ENCODE peak calls at places on chromosomes 11 and 22, in four cellular contexts. One of them, this sample, is unnamed. For H3K4me1, the result is how much of the 10 kb centered on the place peaks cover.

GRCh38 chr11:120226714-120227113 is 13.2 kb upstream of the POU2F3 start:
- DNase-seq in fibroblast of lung: no peak
- DNase-seq in NT2/D1: no peak
- DNase-seq in stomach: no peak
- DNase-seq in this sample: no peak

GRCh38 chr11:79809487-79809886 is 368.7 kb upstream of the TENM4 start:
- DNase-seq in fibroblast of lung: no peak
- DNase-seq in NT2/D1: no peak
- DNase-seq in stomach: no peak
- DNase-seq in this sample: no peak

GRCh38 chr22:27761652-27762051 is 39.9 kb downstream of the MN1 start:
- DNase-seq in fibroblast of lung: no peak
- DNase-seq in NT2/D1: no peak
- DNase-seq in stomach: no peak
- DNase-seq in this sample: no peak

GRCh38 chr11:3200388-3201111 is 18.1 kb downstream of the MRGPRG start:
- DNase-seq in fibroblast of lung: no peak
- DNase-seq in NT2/D1: no peak
- DNase-seq in stomach: no peak
- DNase-seq in this sample: no peak

GRCh38 chr11:69442807-69443137 is 38.7 kb upstream of the LINC01488 start:
- DNase-seq in fibroblast of lung: peak
- DNase-seq in NT2/D1: no peak
- DNase-seq in stomach: no peak
- DNase-seq in this sample: peak

GRCh38 chr11:1458340-1459218 is 28.0 kb downstream of the MOB2 start:
- DNase-seq in fibroblast of lung: peak
- DNase-seq in NT2/D1: no peak
- DNase-seq in stomach: peak
- DNase-seq in this sample: no peak

GRCh38 chr22:27601195-27601594 is 200.4 kb downstream of the MN1 start:
- DNase-seq in fibroblast of lung: peak
- DNase-seq in NT2/D1: no peak
- DNase-seq in stomach: no peak
- DNase-seq in this sample: no peak

GRCh38 chr11:57699813-57700212 is 12.2 kb downstream of the MED19 start:
- DNase-seq in fibroblast of lung: no peak
- DNase-seq in NT2/D1: no peak
- DNase-seq in stomach: no peak
- DNase-seq in this sample: no peak

GRCh38 chr22:37904572-37905533 is 1.2 kb upstream of the MICALL1 start:
- DNase-seq in fibroblast of lung: peak
- DNase-seq in NT2/D1: no peak
- DNase-seq in stomach: peak
- DNase-seq in this sample: peak

GRCh38 chr11:94597896-94598295 is 30.7 kb downstream of the PIWIL4 start:
- DNase-seq in fibroblast of lung: peak
- DNase-seq in NT2/D1: no peak
- DNase-seq in stomach: peak
- DNase-seq in this sample: no peak

GRCh38 chr22:33104192-33104591 is 46.0 kb upstream of the SYN3 start:
- DNase-seq in fibroblast of lung: no peak
- DNase-seq in NT2/D1: no peak
- DNase-seq in stomach: no peak
- DNase-seq in this sample: no peak

GRCh38 chr11:57482782-57483569 is 22.6 kb downstream of the RTN4RL2 start:
- DNase-seq in fibroblast of lung: no peak
- DNase-seq in NT2/D1: no peak
- DNase-seq in stomach: peak
- DNase-seq in this sample: no peak

GRCh38 chr11:76626266-76626665 is 44.3 kb downstream of the LRRC32 start:
- DNase-seq in fibroblast of lung: no peak
- DNase-seq in NT2/D1: no peak
- DNase-seq in stomach: no peak
- DNase-seq in this sample: no peak

GRCh38 chr11:44814881-44815592 is 88.3 kb downstream of the TSPAN18 start:
- DNase-seq in fibroblast of lung: peak
- DNase-seq in NT2/D1: no peak
- DNase-seq in stomach: no peak
- DNase-seq in this sample: no peak

GRCh38 chr11:22371188-22371587 is 33.0 kb downstream of the SLC17A6 start:
- DNase-seq in fibroblast of lung: no peak
- DNase-seq in NT2/D1: peak
- DNase-seq in stomach: no peak
- DNase-seq in this sample: no peak

GRCh38 chr11:73167555-73167954 is 25.4 kb upstream of the FCHSD2 start:
- DNase-seq in fibroblast of lung: no peak
- DNase-seq in NT2/D1: no peak
- DNase-seq in stomach: no peak
- DNase-seq in this sample: no peak

GRCh38 chr22:45831394-45831793 is 145.6 kb downstream of the WNT7B start:
- DNase-seq in fibroblast of lung: peak
- DNase-seq in NT2/D1: no peak
- DNase-seq in stomach: no peak
- DNase-seq in this sample: no peak

GRCh38 chr11:87150936-87151335 is 113.2 kb downstream of the TMEM135 start:
- DNase-seq in fibroblast of lung: peak
- DNase-seq in NT2/D1: no peak
- DNase-seq in stomach: no peak
- DNase-seq in this sample: peak

GRCh38 chr11:13098067-13098466 is 89.0 kb downstream of the RASSF10 start:
- DNase-seq in fibroblast of lung: no peak
- DNase-seq in NT2/D1: no peak
- DNase-seq in stomach: no peak
- DNase-seq in this sample: peak

GRCh38 chr22:39248254-39248653 is 3.5 kb upstream of the PDGFB start:
- DNase-seq in fibroblast of lung: peak
- DNase-seq in NT2/D1: no peak
- DNase-seq in stomach: no peak
- DNase-seq in this sample: no peak

GRCh38 chr11:132032555-132032954 is 662.1 kb downstream of the NTM start:
- DNase-seq in fibroblast of lung: peak
- DNase-seq in NT2/D1: no peak
- DNase-seq in stomach: no peak
- DNase-seq in this sample: no peak

GRCh38 chr22:23237201-23237798 is 57.0 kb downstream of the BCR start:
- DNase-seq in fibroblast of lung: peak
- DNase-seq in NT2/D1: peak
- DNase-seq in stomach: peak
- DNase-seq in this sample: no peak
- H3K4me1 ChIP-seq in fibroblast of lung: under half
- H3K4me1 ChIP-seq in NT2/D1: under half
- H3K4me1 ChIP-seq in stomach: half or more
- H3K4me1 ChIP-seq in this sample: half or more

GRCh38 chr22:23178512-23179254 is 1.6 kb upstream of the BCR start:
- DNase-seq in fibroblast of lung: peak
- DNase-seq in NT2/D1: peak
- DNase-seq in stomach: peak
- DNase-seq in this sample: peak
- H3K4me3 ChIP-seq in fibroblast of lung: no peak
- H3K4me3 ChIP-seq in NT2/D1: no peak
- H3K4me3 ChIP-seq in stomach: no peak
- H3K4me3 ChIP-seq in this sample: no peak

GRCh38 chr11:34671117-34671516 is 50.2 kb downstream of the EHF start:
- DNase-seq in fibroblast of lung: no peak
- DNase-seq in NT2/D1: no peak
- DNase-seq in stomach: no peak
- DNase-seq in this sample: no peak
- H3K4me1 ChIP-seq in fibroblast of lung: under half
- H3K4me1 ChIP-seq in NT2/D1: under half
- H3K4me1 ChIP-seq in stomach: under half
- H3K4me1 ChIP-seq in this sample: under half

DNA sequence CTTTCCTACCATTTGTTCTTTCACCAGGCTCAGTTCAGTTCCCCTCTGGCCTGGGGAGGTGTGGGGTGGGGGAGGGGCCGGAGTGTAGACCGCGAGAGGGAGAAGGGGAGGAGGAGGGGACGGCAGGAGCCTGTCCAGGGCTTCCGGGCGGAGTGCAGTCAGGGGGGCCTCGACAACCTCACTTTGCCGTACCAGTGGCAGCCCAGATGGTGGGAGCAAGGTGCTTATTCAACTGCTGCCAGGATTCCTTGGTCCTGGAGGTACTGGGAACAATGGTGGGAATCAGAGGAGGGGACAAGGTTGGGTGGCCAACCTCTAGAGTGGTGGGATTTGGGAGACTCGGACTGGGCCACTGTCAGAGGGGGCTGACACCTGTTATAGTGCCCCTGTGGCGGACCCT is 1.2 kb downstream of the BACE1 start:
- DNase-seq in fibroblast of lung: no peak
- DNase-seq in NT2/D1: no peak
- DNase-seq in stomach: no peak
- DNase-seq in this sample: no peak
- H3K4me3 ChIP-seq in fibroblast of lung: peak
- H3K4me3 ChIP-seq in NT2/D1: peak
- H3K4me3 ChIP-seq in stomach: peak
- H3K4me3 ChIP-seq in this sample: peak

DNA sequence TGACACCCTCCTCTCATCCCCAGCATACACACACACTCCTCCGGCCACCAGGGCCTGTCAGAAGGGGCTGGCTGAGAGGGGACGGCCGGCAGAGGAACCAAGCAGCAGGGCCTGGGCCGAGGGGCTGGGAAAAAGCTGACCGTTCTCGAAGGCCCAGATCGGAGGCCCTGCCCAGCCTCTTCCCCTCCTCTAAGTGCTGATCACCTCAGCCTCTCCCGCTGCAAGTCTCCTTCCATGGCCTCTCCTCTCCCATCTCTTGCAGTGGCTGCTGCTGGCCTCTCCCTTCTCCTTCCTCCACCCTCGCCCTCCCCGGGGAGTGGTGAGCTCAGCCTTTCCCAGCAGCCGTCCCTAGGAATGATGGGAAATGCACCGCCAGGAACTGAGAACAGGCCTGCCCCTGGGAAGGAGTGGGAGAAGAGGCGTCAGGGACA is 39.6 kb downstream of the ARRB1 start:
- DNase-seq in fibroblast of lung: peak
- DNase-seq in NT2/D1: no peak
- DNase-seq in stomach: peak
- DNase-seq in this sample: no peak
- H3K4me1 ChIP-seq in fibroblast of lung: under half
- H3K4me1 ChIP-seq in NT2/D1: under half
- H3K4me1 ChIP-seq in stomach: half or more
- H3K4me1 ChIP-seq in this sample: under half

DNA sequence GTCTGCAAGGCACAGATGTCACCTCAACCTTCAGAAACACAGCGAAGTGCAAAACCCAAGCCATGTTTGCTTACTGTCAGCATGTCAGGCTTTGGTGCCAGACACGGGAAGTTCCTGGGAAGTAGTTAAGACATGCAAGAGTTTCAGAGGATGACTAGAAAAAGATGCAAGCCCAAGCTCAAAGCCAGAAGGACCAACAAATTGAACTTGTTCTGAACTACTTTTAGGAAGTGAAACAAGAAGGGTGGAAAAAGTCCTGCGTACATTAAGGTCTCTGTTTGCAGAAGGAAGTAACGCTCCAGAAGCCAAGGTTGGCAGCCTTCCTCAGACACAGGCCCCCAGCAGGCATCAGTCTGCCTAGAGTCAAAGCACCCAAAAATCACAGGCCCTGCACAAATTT is 2.6 kb downstream of the AP1B1 start:
- DNase-seq in fibroblast of lung: no peak
- DNase-seq in NT2/D1: no peak
- DNase-seq in stomach: peak
- DNase-seq in this sample: no peak
- H3K4me3 ChIP-seq in fibroblast of lung: no peak
- H3K4me3 ChIP-seq in NT2/D1: no peak
- H3K4me3 ChIP-seq in stomach: no peak
- H3K4me3 ChIP-seq in this sample: no peak

DNA sequence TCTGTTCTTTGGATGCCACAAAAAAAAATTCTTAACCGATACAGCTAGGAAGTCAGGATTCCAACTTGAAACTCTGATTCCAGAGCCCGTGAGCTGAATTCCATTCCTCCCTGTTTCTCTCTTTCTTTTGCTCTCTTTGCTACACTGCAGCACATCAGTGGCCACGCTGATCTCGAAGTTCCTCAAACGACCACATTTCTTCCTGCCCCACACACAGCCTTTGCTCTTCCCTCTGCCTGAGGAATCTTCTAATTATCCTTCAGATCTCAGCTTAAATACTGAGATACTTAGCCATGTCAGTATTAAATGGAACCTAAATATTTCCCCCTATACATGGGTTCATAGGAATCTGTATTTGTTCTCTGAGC is 86.8 kb downstream of the MAML2 start:
- DNase-seq in fibroblast of lung: no peak
- DNase-seq in NT2/D1: no peak
- DNase-seq in stomach: no peak
- DNase-seq in this sample: no peak
- H3K4me1 ChIP-seq in fibroblast of lung: under half
- H3K4me1 ChIP-seq in NT2/D1: under half
- H3K4me1 ChIP-seq in stomach: under half
- H3K4me1 ChIP-seq in this sample: half or more

DNA sequence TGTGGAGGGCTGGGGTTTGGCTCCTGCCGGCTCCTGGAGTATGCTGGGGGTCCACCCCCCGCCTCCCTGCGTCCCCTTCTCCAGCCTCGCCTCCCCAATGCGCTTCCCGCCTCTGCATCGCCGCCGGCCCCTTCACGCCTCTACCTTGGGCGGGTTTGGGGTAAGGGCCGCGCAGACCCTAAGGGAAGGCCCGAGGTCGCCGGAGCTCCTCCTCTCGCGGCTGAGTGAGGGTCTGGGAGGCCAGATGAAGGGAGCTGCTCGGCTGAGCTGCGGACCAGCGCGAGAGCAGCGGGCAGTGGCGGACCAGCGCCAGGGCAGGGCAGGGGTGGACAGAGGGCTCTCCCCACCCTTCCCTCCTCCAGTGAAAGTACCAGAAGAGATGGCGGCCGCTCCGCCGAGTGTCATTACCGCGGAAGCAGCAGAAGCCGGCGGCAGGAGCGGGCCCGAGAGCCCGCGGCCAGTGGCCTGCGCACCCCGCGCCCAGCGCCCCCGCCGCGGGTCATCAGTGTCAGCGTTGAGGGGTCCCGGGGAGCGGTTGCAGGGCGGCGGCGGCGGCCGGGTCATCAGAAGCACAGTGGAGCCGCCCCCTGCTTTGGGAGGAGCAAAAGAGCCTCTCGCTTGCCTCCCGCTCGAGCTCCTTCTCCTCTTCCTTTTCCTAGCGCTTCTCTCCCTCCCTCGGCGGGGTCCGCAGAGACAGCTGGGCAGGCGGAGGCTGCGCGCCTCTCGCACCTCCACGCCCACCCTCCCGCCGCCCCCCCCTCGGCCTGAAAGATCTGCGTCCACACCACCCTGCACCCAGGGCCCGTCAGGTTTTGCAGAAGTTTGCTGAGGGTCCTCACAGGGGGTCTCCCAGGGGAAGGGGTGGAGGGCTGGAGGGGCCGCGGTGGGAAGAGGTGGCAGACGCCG is 255.7 kb upstream of the CADM1 start:
- DNase-seq in fibroblast of lung: peak
- DNase-seq in NT2/D1: no peak
- DNase-seq in stomach: no peak
- DNase-seq in this sample: peak
- H3K4me3 ChIP-seq in fibroblast of lung: peak
- H3K4me3 ChIP-seq in NT2/D1: peak
- H3K4me3 ChIP-seq in stomach: peak
- H3K4me3 ChIP-seq in this sample: peak